ENCODE peak calls at places on chromosomes 4 and X, in four cellular contexts. U, O, R and L are unnamed samples.

GRCh38 chr4:89306486-89307184 is 965 bp downstream of the GPRIN3 start:
- DNase-seq in U (no peak), O (no peak), R (no peak), L (no peak)

GRCh38 chr4:83054928-83055327 is 19.9 kb downstream of the COPS4 start:
- DNase-seq in U (peak), O (no peak), R (no peak), L (no peak)

GRCh38 chr4:153274967-153275366 is 69.5 kb upstream of the MND1 start:
- DNase-seq in U (no peak), O (no peak), R (no peak), L (no peak)

GRCh38 chrX:68490644-68491043 is 8.2 kb upstream of the YIPF6 start:
- DNase-seq in U (no peak), O (no peak), R (no peak), L (no peak)

GRCh38 chr4:102390438-102390837 is 45.2 kb upstream of the SLC39A8 start:
- DNase-seq in U (peak), O (no peak), R (no peak), L (no peak)

GRCh38 chrX:27600686-27601085 is 10.5 kb downstream of the DCAF8L2 start:
- DNase-seq in U (no peak), O (no peak), R (no peak), L (no peak)

GRCh38 chr4:77193511-77194236 is 36.7 kb downstream of the CCNG2 start:
- DNase-seq in U (peak), O (peak), R (peak), L (peak)

GRCh38 chr4:86497131-86497530 is 97.0 kb upstream of the PTPN13 start:
- DNase-seq in U (no peak), O (no peak), R (no peak), L (peak)

GRCh38 chr4:52577285-52577968 is 81.7 kb downstream of the USP46 start:
- DNase-seq in U (no peak), O (no peak), R (no peak), L (no peak)

GRCh38 chr4:71300964-71301363 is 37.9 kb upstream of the SLC4A4 start:
- DNase-seq in U (no peak), O (no peak), R (peak), L (no peak)

GRCh38 chr4:121977251-121978168 is 25.6 kb upstream of the TRPC3 start:
- DNase-seq in U (peak), O (no peak), R (no peak), L (no peak)

GRCh38 chr4:168514249-168514852 is 17.5 kb downstream of the PALLD start:
- DNase-seq in U (peak), O (no peak), R (no peak), L (no peak)

DNA sequence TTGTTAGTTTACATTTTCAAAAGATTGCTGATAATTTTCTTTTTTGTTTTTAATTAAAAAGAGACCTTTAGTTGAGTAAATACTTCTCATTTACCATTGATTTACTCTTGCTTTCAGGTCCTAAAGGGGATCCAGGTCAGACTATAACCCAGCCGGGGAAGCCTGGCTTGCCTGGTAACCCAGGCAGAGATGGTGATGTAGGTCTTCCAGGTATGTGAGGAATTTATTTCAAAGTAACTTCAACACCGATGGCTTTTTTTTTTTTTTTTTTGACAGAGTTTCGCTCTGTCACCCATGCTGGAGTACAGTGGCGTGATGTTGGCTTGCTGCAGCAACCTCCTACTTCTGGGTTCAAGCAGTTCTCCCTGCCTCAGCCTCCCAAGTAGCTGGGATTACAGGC is 135.1 kb downstream of the IRS4 start:
- DNase-seq in U (no peak), O (no peak), R (no peak), L (no peak)
- TF ChIP-seq CTCF in U (no peak), O (no peak), R (no peak), L (no peak)

DNA sequence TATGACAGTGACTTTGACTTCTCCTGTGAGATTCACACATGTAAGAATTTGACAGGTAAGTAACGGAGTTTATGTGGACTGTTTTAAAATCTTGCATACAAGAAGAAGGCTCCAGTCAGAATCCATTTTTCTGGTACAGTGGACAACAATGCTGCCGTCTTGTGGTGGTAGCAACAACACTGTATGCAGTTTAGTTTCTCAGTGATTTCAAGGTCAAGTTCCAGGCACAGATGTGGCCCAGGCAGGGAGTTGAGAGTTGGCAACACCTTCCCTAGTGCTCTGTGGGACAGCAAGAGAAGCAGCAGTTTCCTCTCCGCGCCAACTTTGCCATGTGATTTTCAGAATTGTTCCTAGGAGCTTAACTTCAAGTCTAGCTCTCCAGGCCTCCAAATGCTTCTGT is 56.0 kb upstream of the STPG2 start:
- DNase-seq in U (no peak), O (no peak), R (no peak), L (no peak)
- TF ChIP-seq CTCF in U (no peak), O (no peak), R (no peak), L (no peak)

DNA sequence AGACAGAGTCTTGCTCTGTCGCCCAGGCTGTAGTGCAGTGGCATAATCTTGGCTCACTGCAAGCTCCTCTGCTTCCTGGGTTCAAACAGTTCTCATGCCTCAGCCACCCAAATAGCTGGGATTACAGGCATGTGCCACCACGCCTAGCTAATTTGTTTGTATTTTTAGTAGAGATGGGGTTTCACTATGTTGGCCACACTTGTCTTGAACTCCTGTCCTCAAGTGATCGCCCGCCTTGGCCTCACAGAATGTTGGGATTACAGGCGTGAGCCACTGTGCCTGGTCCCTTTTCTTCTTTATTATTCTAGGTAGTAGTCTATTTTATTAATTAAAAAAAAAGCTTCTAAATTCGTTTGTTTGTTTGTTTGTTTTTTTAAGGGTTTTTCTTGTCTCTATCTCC is 59.1 kb downstream of the SLAIN2 start:
- DNase-seq in U (no peak), O (no peak), R (no peak), L (peak)
- TF ChIP-seq CTCF in U (no peak), O (no peak), R (no peak), L (no peak)

DNA sequence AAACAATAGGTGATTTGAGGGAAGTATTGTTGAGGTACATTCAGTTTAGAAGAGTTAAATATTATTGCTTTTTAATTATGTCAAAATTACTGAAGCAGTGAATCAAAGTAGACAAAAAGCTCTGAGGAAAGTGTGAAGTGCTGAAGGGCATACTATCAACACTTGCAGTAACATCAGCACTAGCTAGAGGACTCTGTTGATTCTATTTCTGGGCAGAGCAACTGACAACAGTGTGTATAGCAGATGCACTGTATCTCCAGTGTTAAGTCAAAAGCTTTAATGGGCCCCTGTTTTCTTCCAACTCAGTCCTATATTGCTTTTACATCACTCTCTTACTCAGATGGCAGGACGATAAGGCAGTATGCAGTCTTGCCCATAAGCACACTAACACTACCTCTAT is 435.1 kb upstream of the AMOT start:
- DNase-seq in U (no peak), O (no peak), R (no peak), L (no peak)
- TF ChIP-seq CTCF in U (no peak), O (no peak), R (no peak), L (no peak)

DNA sequence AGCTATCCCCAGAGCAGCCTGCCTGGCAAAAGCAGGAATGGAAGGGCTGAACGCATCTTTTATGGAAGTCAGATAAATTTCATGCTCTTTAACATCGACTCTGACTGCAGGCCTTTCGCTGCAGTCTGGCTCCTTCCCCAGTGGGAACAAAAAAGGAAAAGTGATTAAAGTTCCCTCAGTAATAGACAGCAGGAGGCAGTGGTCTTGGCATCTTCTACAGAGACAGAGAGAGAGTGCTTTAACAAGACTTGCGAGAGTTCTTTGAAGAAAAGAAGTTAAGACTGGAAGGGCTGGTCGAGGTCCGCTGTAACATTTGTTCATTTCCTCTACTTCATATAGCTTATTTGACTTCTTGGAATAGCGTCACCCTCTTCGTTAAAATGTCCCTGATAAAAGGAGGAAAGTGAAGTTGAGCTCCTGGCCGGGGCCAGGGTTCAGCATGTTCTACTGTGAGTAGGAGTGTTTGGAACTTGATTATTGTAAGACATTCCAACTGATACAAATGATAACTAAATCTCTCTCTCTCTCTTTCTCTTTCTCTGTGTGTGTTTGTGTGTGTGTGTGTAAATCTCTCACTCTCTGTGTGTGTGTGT is 179.8 kb downstream of the SLIT2 start:
- DNase-seq in U (no peak), O (no peak), R (no peak), L (no peak)
- TF ChIP-seq CTCF in U (no peak), O (no peak), R (no peak), L (no peak)

GRCh38 chr4:986949-987688 is at the start of gene IDUA:
- DNase-seq in U (peak), O (peak), R (peak), L (peak)
- TF ChIP-seq CTCF in U (peak), O (no peak), R (no peak), L (peak)